ENCODE peak calls at places on chromosome 13, in four cellular contexts. U is lower lobe of right lung, K is A673, F is heart left ventricle. M is an unnamed sample. For H3K9me3 and H3K4me1, the result is how much of the 10 kb centered on the place peaks cover.

GRCh38 chr13:79336971-79337370 is 69.1 kb downstream of the RBM26 start:
- DNase-seq in U (no peak), K (no peak), F (no peak), M (no peak)

GRCh38 chr13:66343224-66343828 is 886.8 kb downstream of the PCDH9 start:
- DNase-seq in U (no peak), K (no peak), F (no peak), M (no peak)

GRCh38 chr13:31172001-31172400 is 10.3 kb upstream of the HSPH1 start:
- DNase-seq in U (no peak), K (no peak), F (no peak), M (no peak)

GRCh38 chr13:44507639-44508038 is 68.5 kb downstream of the TSC22D1 start:
- DNase-seq in U (no peak), K (no peak), F (no peak), M (no peak)

GRCh38 chr13:113796948-113797676 is 38.1 kb downstream of the TMEM255B start:
- DNase-seq in U (peak), K (no peak), F (peak), M (peak)

GRCh38 chr13:72144625-72145024 is 277.6 kb upstream of the DACH1 start:
- DNase-seq in U (no peak), K (no peak), F (no peak), M (no peak)

GRCh38 chr13:87527036-87527435 is 144.1 kb upstream of the SLITRK5 start:
- DNase-seq in U (no peak), K (no peak), F (no peak), M (no peak)

GRCh38 chr13:75830842-75831241 is 194.7 kb downstream of the LMO7 start:
- DNase-seq in U (no peak), K (no peak), F (no peak), M (no peak)

GRCh38 chr13:111491659-111492058 is 171.2 kb downstream of the TEX29 start:
- DNase-seq in U (no peak), K (no peak), F (no peak), M (no peak)

GRCh38 chr13:62473944-62474237 is 1058.2 kb upstream of the PCDH20 start:
- DNase-seq in U (no peak), K (no peak), F (no peak), M (no peak)

GRCh38 chr13:65555973-65556372 is 1674.2 kb downstream of the PCDH9 start:
- DNase-seq in U (no peak), K (peak), F (no peak), M (no peak)

GRCh38 chr13:21526707-21527454 is 67.8 kb upstream of the ZDHHC20 start:
- DNase-seq in U (no peak), K (no peak), F (no peak), M (no peak)

GRCh38 chr13:72462726-72463125 is 264.7 kb downstream of the MZT1 start:
- DNase-seq in U (no peak), K (no peak), F (no peak), M (no peak)

GRCh38 chr13:94707400-94708021 is 4.8 kb downstream of the SOX21 start:
- DNase-seq in U (no peak), K (no peak), F (no peak), M (no peak)

GRCh38 chr13:112720251-112720650 is 30.4 kb downstream of the ATP11A start:
- DNase-seq in U (no peak), K (no peak), F (no peak), M (no peak)

GRCh38 chr13:112722433-112723250 is 32.8 kb downstream of the ATP11A start:
- DNase-seq in U (peak), K (no peak), F (peak), M (no peak)

GRCh38 chr13:112720814-112721197 is 31.0 kb downstream of the ATP11A start:
- DNase-seq in U (no peak), K (no peak), F (no peak), M (no peak)

GRCh38 chr13:112719556-112719955 is 29.7 kb downstream of the ATP11A start:
- DNase-seq in U (no peak), K (no peak), F (no peak), M (no peak)

GRCh38 chr13:112721198-112722104 is 31.6 kb downstream of the ATP11A start:
- DNase-seq in U (peak), K (no peak), F (no peak), M (peak)
- TF ChIP-seq CTCF in U (no peak), K (no peak), F (no peak), M (no peak)

GRCh38 chr13:80685942-80686341 is 345.0 kb upstream of the SPRY2 start:
- DNase-seq in U (no peak), K (no peak), F (no peak), M (no peak)

GRCh38 chr13:80684525-80685017 is 343.6 kb upstream of the SPRY2 start:
- DNase-seq in U (no peak), K (no peak), F (no peak), M (no peak)

GRCh38 chr13:80695841-80696240 is 354.9 kb upstream of the SPRY2 start:
- DNase-seq in U (no peak), K (no peak), F (no peak), M (no peak)

DNA sequence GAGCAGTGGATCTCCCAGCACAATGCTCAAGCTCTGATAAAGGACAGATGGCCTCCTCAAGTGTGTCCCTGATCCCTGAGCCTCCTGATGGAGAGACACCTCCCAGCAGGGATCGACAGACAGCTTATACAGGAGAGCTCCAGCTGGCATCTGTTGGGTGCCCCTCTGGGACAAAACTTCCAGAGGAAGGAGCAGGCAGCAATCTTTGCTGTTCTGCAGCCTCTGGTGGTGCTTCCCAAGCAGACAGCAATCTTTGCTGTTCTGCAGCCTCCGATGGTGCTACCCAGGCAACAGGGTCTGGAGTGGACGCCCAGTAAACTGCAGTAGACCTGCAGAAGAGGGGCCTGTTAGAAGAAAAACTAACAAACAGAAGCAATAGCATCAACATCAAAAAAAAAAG is 349.3 kb upstream of the SPRY2 start:
- DNase-seq in U (no peak), K (no peak), F (no peak), M (no peak)
- H3K9me3 ChIP-seq in U (under half), K (under half), F (under half), M (under half)

DNA sequence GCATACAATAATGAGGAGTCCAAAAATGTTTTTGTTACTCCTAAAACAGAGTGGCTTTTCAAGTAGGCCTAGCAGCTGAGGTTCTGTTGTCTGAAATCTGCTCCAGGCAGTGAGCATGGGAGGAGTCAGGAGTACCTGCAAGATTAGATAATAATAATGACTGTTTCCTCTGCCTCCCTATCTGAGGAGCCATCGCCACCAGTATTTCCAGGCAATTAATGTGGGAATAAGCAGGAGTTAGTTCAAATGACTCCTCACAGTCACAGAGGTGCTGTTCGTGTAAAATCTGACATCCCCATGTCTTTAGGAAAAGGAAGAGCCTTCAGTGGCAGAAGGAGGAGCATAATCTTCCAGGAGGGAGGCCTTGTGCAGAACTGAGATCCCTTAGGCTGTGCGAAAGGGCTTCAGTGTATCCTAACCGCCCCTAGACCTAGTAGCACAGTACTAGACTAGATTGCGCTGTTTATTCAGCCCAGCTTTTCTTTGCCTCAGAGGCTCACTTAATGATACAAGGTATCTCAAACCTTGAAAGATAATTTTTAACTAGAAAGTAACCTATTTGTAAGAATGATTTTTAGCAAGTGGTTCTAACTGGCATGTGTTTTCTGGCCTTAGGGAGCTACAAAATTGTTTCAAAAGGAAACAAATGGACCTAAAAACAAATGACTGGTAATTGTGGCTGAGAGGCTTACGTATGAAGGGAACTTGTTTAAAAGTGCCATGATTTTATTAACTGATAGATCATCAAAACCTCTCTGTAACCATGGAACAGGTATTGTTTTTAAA is 49.0 kb downstream of the FREM2 start:
- DNase-seq in U (no peak), K (no peak), F (no peak), M (no peak)
- H3K4me1 ChIP-seq in U (under half), K (under half), F (under half), M (under half)

GRCh38 chr13:106623799-106624198 is 55.9 kb upstream of the ARGLU1 start:
- DNase-seq in U (no peak), K (no peak), F (no peak), M (no peak)

GRCh38 chr13:106621833-106622232 is 53.9 kb upstream of the ARGLU1 start:
- DNase-seq in U (no peak), K (no peak), F (no peak), M (no peak)

GRCh38 chr13:106616729-106617128 is 48.8 kb upstream of the ARGLU1 start:
- DNase-seq in U (no peak), K (no peak), F (no peak), M (no peak)

GRCh38 chr13:106617561-106617960 is 49.6 kb upstream of the ARGLU1 start:
- DNase-seq in U (no peak), K (peak), F (no peak), M (no peak)

DNA sequence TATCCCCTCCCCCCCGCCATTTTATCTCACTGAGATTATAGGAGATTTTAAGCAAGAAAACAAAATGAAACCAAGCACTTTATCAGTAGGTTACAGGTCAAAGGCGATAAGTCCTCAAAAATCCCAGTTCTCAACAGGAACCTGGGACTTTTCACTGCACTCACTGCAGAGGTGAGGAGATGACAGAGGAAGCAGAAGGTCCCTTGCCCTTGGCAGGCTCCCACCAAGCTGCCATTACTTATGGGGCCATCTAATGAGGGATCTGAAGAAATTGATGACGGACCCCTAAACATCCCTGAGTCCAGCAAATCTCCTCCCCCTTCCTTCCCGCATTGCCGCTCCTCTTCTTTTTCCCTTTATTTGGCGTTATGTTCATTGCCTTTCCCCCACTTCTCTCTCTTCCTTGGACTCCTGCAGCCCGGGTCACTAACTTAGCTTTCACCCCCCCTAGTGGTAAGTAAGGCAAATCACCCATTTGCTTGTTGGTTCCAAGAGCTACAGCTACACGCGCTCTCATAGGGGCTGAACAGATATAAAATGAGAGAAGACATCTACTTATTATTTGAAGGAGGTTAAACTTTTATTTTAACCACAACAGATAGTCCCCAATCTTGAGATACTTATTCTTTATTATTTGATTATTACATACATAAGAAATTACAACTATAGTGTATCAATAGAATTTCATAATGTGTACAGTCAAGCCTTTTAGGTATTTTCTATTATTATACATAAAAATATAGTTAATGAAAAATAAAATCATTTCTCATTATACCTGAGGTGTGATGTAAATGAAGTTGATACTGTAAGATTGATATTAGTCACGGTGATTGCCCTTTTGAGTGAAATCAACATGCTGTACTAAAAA is 52.0 kb upstream of the ARGLU1 start:
- DNase-seq in U (no peak), K (peak), F (no peak), M (no peak)
- TF ChIP-seq CTCF in U (peak), K (peak), F (peak), M (peak)

DNA sequence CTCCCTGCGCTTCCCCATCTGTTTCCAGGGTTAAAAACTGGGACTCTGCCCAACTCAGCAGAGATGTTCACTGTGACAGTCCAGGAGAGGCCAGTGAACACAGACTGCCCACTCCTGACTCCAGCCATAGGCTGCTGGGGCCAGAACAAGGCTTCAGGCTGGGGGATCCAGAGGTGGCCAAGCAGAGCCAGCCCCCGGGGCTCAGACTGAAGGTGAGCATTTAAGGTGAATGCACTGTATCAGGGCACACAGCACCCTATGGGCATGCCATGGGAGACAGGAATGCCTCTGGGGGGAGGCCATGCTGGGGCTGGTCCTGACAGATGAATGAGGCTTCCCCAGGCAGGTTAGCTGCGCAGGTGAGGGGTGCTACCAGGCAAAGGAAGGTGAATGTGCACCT is 96.4 kb downstream of the TUBA3C start:
- DNase-seq in U (peak), K (no peak), F (no peak), M (no peak)
- H3K9me3 ChIP-seq in U (under half), K (under half), F (under half), M (under half)

DNA sequence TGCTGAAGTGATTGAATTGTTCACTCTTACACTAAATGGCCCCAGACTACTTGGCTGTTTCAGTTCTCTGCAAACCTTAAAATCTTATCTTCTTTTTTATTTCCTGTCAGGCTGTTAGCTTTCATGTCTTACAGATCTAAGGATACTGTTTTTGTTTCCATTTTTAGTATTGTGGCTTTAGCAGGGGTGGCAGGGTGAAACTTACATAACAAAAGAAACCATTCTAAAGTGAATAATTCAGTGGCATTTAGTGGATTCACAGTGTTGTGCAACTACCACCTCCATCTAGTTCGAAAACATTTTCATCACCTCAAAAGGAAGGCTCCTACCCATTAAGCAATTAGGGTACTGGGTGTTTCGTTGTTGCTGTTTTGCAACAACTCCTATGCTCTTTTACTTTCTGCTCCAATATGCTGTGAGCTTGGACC is 19.8 kb downstream of the TMEM272 start:
- DNase-seq in U (no peak), K (no peak), F (no peak), M (no peak)
- H3K4me1 ChIP-seq in U (under half), K (under half), F (under half), M (under half)

DNA sequence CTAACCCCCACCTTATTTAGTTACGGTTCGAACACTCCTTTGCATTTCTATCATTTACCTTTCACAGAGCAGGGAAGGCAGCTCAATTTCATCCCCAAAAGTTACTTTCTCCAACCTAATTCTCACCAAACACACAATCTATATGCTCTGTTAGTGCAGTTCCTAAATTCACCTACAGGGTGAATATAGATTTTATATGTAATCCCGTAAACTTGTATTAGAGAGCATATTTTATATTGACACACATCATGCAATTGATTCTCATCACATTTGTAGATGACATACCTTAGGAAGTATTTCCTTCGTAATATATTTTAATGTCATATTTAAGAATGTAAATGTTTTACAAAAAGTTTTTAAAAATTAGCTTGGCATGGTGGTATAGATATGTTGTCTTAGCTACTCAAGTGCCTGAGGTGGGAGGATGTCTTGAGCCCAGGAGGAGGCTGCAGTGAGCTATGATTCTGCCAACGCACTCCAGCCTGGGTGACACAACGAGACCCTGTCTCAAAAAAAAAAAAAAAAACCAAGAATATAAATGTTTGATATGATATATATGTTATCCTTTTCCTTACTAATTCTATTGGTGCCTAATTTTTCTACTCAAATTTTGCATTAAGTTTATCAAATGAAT is 57.3 kb upstream of the TNFRSF19 start:
- DNase-seq in U (no peak), K (no peak), F (no peak), M (no peak)
- TF ChIP-seq CTCF in U (no peak), K (peak), F (no peak), M (no peak)

DNA sequence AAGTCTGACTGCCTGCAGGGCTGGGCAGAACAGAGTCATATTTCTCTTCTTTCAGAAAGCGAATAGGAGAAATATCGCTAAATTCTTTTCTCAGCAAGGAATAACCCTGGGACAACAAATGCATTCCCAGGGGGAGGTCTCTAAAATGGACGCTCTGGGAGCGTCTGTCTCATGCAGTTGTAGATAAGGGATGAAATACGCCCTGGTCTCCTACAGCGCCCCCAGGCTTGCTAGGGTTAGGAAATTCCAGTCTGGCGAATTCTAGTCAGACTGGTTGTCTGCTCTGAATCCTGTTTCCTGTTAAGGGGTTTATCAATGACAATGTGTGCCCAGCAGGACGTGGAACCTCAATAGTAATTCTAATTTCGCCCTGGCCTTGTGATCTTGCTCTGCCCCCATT is 1214.1 kb downstream of the DIAPH3 start:
- DNase-seq in U (no peak), K (peak), F (no peak), M (no peak)
- H3K9me3 ChIP-seq in U (under half), K (under half), F (under half), M (under half)

DNA sequence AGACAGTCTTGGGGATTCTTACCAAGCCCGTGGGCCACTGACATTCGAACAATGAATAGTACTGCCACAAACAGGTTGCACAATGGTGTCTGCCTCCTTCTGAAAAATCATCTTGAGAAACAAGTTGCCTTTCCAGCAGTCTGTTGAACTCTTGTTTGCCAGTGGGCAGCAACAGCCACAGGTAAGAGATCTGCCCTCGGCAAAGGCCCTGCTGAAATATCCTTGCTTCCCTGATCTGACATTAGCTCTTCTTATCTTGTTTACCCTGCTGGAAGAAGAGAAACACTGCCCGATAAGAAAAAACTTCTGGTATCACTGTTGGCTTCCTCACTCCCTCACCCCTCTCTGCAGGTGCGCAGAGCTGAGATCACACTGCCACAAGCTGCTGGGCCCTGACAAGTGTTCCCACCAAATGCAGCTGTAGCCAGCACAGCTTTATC is 2.0 kb downstream of the DOCK9 start:
- DNase-seq in U (no peak), K (no peak), F (no peak), M (no peak)
- H3K4me1 ChIP-seq in U (half or more), K (under half), F (half or more), M (under half)

M was measured in psoas muscle.